ENCODE peak calls at places on chromosomes 13 and 19, in nine cellular contexts. P is upper lobe of left lung; Y is T-helper 1 cell; O is uterus; F is stimulated activated CD4-positive, alpha-beta T cell treated with anti-CD3 and anti-CD28 coated beads, TNF-alpha, amount 100 ng/mL, for 24 hours; K is neural crest cell; Q is NCI-H1436; C is HFF-Myc; U is retina. G is an unnamed sample.

GRCh38 chr13:21733475-21734311 is 62.8 kb downstream of the FGF9 start:
- DNase-seq in P (no peak), Y (no peak), O (no peak), F (no peak), K (no peak), Q (no peak), C (no peak), U (no peak), G (no peak)

GRCh38 chr13:26771796-26772195 is 11.2 kb upstream of the GPR12 start:
- DNase-seq in P (peak; percentile 70), Y (no peak), O (no peak), F (no peak), K (no peak), Q (no peak), C (no peak), U (no peak), G (no peak)

GRCh38 chr13:99655351-99656091 is 154.2 kb downstream of the TM9SF2 start:
- DNase-seq in P (no peak), Y (peak; percentile 20), O (no peak), F (peak; percentile 26), K (no peak), Q (no peak), C (no peak), U (no peak), G (no peak)

GRCh38 chr19:45448887-45449299 is 18.9 kb upstream of the FOSB start:
- DNase-seq in P (no peak), Y (no peak), O (no peak), F (no peak), K (no peak), Q (no peak), C (no peak), U (no peak), G (no peak)

GRCh38 chr19:40718774-40719391 is 2.0 kb downstream of the ITPKC start:
- DNase-seq in P (peak; percentile 89), Y (no peak), O (peak; percentile 52), F (no peak), K (no peak), Q (no peak), C (no peak), U (peak; percentile 41), G (no peak)

GRCh38 chr19:55345101-55345817 is 5.6 kb downstream of the KMT5C start:
- DNase-seq in P (no peak), Y (no peak), O (no peak), F (no peak), K (no peak), Q (no peak), C (no peak), U (no peak), G (no peak)

GRCh38 chr13:43766766-43767165 is 20.0 kb downstream of the ENOX1 start:
- DNase-seq in P (no peak), Y (no peak), O (peak; percentile 34), F (no peak), K (no peak), Q (no peak), C (no peak), U (no peak), G (no peak)

GRCh38 chr13:79450110-79450509 is 30.8 kb upstream of the NDFIP2 start:
- DNase-seq in P (no peak), Y (no peak), O (no peak), F (peak; percentile 33), K (no peak), Q (no peak), C (no peak), U (no peak), G (no peak)

GRCh38 chr13:107069107-107069776 is 501.3 kb upstream of the ARGLU1 start:
- DNase-seq in P (no peak), Y (no peak), O (no peak), F (no peak), K (no peak), Q (no peak), C (no peak), U (no peak), G (no peak)

GRCh38 chr19:4830332-4830731 is 1.2 kb downstream of the TICAM1 start:
- DNase-seq in P (no peak), Y (no peak), O (no peak), F (no peak), K (no peak), Q (no peak), C (no peak), U (no peak), G (no peak)

GRCh38 chr13:36915106-36915505 is 4.9 kb downstream of the SMAD9 start:
- DNase-seq in P (no peak), Y (no peak), O (no peak), F (no peak), K (no peak), Q (no peak), C (no peak), U (peak; percentile 38), G (no peak)

GRCh38 chr13:48233097-48233885 is at the start of gene ITM2B:
- DNase-seq in P (peak; percentile 94), Y (peak; percentile 70), O (no peak), F (peak; percentile 63), K (peak; percentile 60), Q (peak; percentile 21), C (no peak), U (peak; percentile 92), G (no peak)

GRCh38 chr13:100130930-100131511 is 42.1 kb downstream of the PCCA start:
- DNase-seq in P (no peak), Y (no peak), O (no peak), F (no peak), K (no peak), Q (no peak), C (no peak), U (no peak), G (no peak)

GRCh38 chr19:2041686-2042484 is 9.2 kb downstream of the MKNK2 start:
- DNase-seq in P (peak; percentile 100), Y (peak; percentile 98), O (peak; percentile 99), F (peak; percentile 100), K (peak; percentile 88), Q (peak; percentile 93), C (peak; percentile 79), U (peak; percentile 92), G (no peak)

GRCh38 chr19:44848036-44848804 is 2.1 kb downstream of the NECTIN2 start:
- DNase-seq in P (no peak), Y (no peak), O (peak; percentile 26), F (no peak), K (peak; percentile 12), Q (no peak), C (no peak), U (peak; percentile 77), G (peak; percentile 44)

GRCh38 chr13:106637519-106637918 is 69.6 kb upstream of the ARGLU1 start:
- DNase-seq in P (no peak), Y (no peak), O (no peak), F (no peak), K (no peak), Q (no peak), C (no peak), U (no peak), G (no peak)

GRCh38 chr19:47658431-47659383 is 49.8 kb downstream of the BICRA start:
- DNase-seq in P (no peak), Y (no peak), O (no peak), F (no peak), K (no peak), Q (no peak), C (no peak), U (no peak), G (peak; percentile 23)

GRCh38 chr13:39148513-39148961 is 110.3 kb downstream of the NHLRC3 start:
- DNase-seq in P (no peak), Y (peak; percentile 43), O (no peak), F (peak; percentile 8), K (no peak), Q (peak; percentile 6), C (no peak), U (peak; percentile 34), G (no peak)

GRCh38 chr13:99071666-99072065 is 93.8 kb upstream of the DOCK9 start:
- DNase-seq in P (no peak), Y (no peak), O (no peak), F (no peak), K (no peak), Q (no peak), C (no peak), U (no peak), G (no peak)

GRCh38 chr13:65914707-65915106 is 1315.4 kb downstream of the PCDH9 start:
- DNase-seq in P (no peak), Y (no peak), O (no peak), F (no peak), K (no peak), Q (no peak), C (no peak), U (no peak), G (peak; percentile 51)

GRCh38 chr13:79423801-79424642 is 18.0 kb upstream of the RBM26 start:
- DNase-seq in P (no peak), Y (peak; percentile 50), O (no peak), F (no peak), K (no peak), Q (peak; percentile 51), C (peak; percentile 24), U (no peak), G (no peak)

GRCh38 chr13:71524245-71525002 is 342.6 kb downstream of the DACH1 start:
- DNase-seq in P (no peak), Y (no peak), O (no peak), F (no peak), K (no peak), Q (no peak), C (peak; percentile 38), U (peak; percentile 48), G (no peak)

GRCh38 chr19:51480590-51480989 is 2.3 kb downstream of the CEACAM18 start:
- DNase-seq in P (no peak), Y (no peak), O (no peak), F (peak; percentile 25), K (peak; percentile 50), Q (no peak), C (no peak), U (peak; percentile 34), G (no peak)

GRCh38 chr19:41863209-41863931 is 3.3 kb downstream of the RPS19 start:
- DNase-seq in P (no peak), Y (no peak), O (no peak), F (no peak), K (no peak), Q (no peak), C (no peak), U (no peak), G (no peak)

GRCh38 chr13:40152145-40152544 is 496.7 kb downstream of the COG6 start:
- DNase-seq in P (no peak), Y (no peak), O (no peak), F (no peak), K (no peak), Q (no peak), C (peak; percentile 61), U (no peak), G (peak; percentile 92)